ENCODE peak calls at places on chromosomes 3 and 15, in four cellular contexts. One of them, this sample, is unnamed. For H3K4me1, the result is how much of the 10 kb centered on the place peaks cover.

GRCh38 chr3:166444336-166444735 is 607.1 kb upstream of the BCHE start:
- DNase-seq in mammary epithelial cell: peak
- DNase-seq in breast epithelium: no peak
- DNase-seq in ovary: no peak
- DNase-seq in this sample: no peak

GRCh38 chr3:55000546-55000945 is 72.7 kb upstream of the LRTM1 start:
- DNase-seq in ovary: no peak
- DNase-seq in breast epithelium: no peak
- DNase-seq in mammary epithelial cell: peak
- DNase-seq in this sample: no peak

GRCh38 chr3:155282416-155283091 is 10.9 kb downstream of the STRIT1 start:
- DNase-seq in breast epithelium: no peak
- DNase-seq in mammary epithelial cell: no peak
- DNase-seq in ovary: no peak
- DNase-seq in this sample: no peak

GRCh38 chr3:13066236-13066635 is 7.0 kb downstream of the IQSEC1 start:
- DNase-seq in ovary: no peak
- DNase-seq in breast epithelium: no peak
- DNase-seq in mammary epithelial cell: no peak
- DNase-seq in this sample: no peak

GRCh38 chr15:63287109-63287508 is 9.7 kb downstream of the APH1B start:
- DNase-seq in mammary epithelial cell: no peak
- DNase-seq in breast epithelium: no peak
- DNase-seq in ovary: no peak
- DNase-seq in this sample: no peak

GRCh38 chr3:33791477-33792166 is 6.8 kb upstream of the PDCD6IP start:
- DNase-seq in breast epithelium: no peak
- DNase-seq in mammary epithelial cell: peak
- DNase-seq in ovary: no peak
- DNase-seq in this sample: no peak

GRCh38 chr15:52078876-52079700 is 33.5 kb downstream of the BCL2L10 start:
- DNase-seq in mammary epithelial cell: no peak
- DNase-seq in ovary: peak
- DNase-seq in breast epithelium: peak
- DNase-seq in this sample: peak

GRCh38 chr3:47645551-47645950 is 66.9 kb upstream of the CSPG5 start:
- DNase-seq in mammary epithelial cell: no peak
- DNase-seq in ovary: no peak
- DNase-seq in breast epithelium: no peak
- DNase-seq in this sample: no peak

GRCh38 chr3:3665961-3666640 is 133.1 kb upstream of the LRRN1 start:
- DNase-seq in mammary epithelial cell: no peak
- DNase-seq in ovary: no peak
- DNase-seq in breast epithelium: no peak
- DNase-seq in this sample: no peak

GRCh38 chr15:77420610-77421369 is at the start of gene HMG20A:
- DNase-seq in breast epithelium: peak
- DNase-seq in mammary epithelial cell: peak
- DNase-seq in ovary: peak
- DNase-seq in this sample: no peak

GRCh38 chr15:100170280-100170654 is 171.5 kb downstream of the ADAMTS17 start:
- DNase-seq in ovary: no peak
- DNase-seq in mammary epithelial cell: no peak
- DNase-seq in breast epithelium: no peak
- DNase-seq in this sample: no peak

GRCh38 chr3:41907330-41908073 is 54.4 kb downstream of the ULK4 start:
- DNase-seq in ovary: no peak
- DNase-seq in breast epithelium: no peak
- DNase-seq in mammary epithelial cell: peak
- DNase-seq in this sample: no peak

GRCh38 chr3:189430166-189430565 is 201.0 kb upstream of the TP63 start:
- DNase-seq in breast epithelium: no peak
- DNase-seq in ovary: no peak
- DNase-seq in mammary epithelial cell: no peak
- DNase-seq in this sample: no peak

GRCh38 chr15:36926422-36926815 is 173.9 kb downstream of the MEIS2 start:
- DNase-seq in ovary: no peak
- DNase-seq in mammary epithelial cell: no peak
- DNase-seq in breast epithelium: no peak
- DNase-seq in this sample: no peak

GRCh38 chr15:36921484-36922091 is 178.8 kb downstream of the MEIS2 start:
- DNase-seq in mammary epithelial cell: no peak
- DNase-seq in ovary: no peak
- DNase-seq in breast epithelium: no peak
- DNase-seq in this sample: no peak

GRCh38 chr15:36931434-36931833 is 168.9 kb downstream of the MEIS2 start:
- DNase-seq in ovary: no peak
- DNase-seq in breast epithelium: no peak
- DNase-seq in mammary epithelial cell: no peak
- DNase-seq in this sample: no peak

GRCh38 chr15:36924076-36924475 is 176.3 kb downstream of the MEIS2 start:
- DNase-seq in mammary epithelial cell: no peak
- DNase-seq in breast epithelium: no peak
- DNase-seq in ovary: no peak
- DNase-seq in this sample: no peak

DNA sequence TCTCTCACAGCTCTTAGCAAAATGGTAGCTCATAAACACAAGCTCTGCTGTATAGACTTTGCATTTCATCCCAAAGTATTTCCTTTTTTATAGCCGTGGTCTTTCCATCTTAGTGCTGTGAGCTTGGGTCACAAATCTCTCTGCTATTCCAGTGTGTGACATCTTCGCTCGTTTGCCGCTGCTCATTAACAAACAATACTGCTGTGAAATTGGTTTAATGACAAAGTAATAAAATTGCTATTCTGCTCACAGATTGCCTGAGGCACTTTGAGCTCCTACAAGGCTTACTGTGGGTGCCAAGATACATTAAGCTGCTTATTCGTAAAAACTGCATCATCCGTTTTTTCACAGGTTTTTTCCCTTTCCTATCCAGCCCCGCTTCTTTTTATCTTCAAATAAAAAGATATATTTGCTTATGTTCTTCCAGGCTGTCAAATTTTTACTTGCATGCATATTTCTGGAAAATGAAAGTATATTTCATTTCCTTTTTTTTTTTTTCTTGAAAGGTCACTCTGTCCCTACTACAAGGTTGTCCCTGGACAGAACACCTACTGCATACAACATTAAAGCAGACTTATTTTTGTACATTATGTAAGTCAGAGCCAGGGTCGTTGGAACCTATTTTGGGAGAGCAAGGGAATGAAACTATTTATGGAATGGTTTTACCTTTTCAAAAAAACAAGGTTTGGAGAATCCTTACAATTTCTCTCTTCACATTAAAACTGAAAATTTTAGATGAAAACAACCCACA is 174.5 kb downstream of the MEIS2 start:
- DNase-seq in breast epithelium: no peak
- DNase-seq in mammary epithelial cell: no peak
- DNase-seq in ovary: no peak
- DNase-seq in this sample: no peak
- H3K4me1 ChIP-seq in breast epithelium: under half
- H3K4me1 ChIP-seq in mammary epithelial cell: under half
- H3K4me1 ChIP-seq in ovary: under half
- H3K4me1 ChIP-seq in this sample: under half

DNA sequence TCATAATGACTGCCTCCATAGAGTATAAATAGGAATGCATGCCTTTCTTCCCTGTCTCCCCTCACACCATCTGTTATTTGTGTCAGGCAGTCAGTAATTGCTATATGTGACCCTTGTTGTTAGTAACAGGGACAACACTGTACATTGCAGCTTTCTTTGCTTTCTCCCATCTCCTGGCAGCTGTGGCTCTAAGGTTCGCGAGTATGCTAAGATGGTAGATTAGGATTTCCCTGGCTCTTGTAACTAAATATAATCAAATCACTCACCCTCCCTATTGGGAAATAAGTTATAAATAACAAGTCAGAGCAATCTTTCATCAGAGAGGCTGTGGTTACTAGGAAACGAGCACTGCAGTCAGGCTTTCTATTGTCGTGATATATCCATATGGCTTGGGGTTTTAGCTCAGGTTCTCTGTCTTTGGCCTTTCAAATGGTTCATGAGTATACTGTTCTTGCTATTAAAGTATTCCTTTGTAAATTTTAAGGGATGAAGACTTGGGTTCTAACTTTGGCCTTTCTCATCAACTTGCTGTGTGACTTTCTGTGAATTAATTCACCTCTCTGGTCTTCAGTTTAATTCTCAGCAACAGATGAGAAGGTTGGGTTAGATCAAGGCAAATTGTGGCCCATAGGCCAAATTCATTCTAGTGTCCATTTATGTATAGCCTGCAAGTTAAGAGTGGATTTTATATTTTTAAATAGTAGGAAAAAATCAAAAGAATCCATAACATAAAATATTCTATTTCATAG is 8.1 kb upstream of the MINDY4B start:
- DNase-seq in breast epithelium: no peak
- DNase-seq in mammary epithelial cell: no peak
- DNase-seq in ovary: no peak
- DNase-seq in this sample: no peak
- H3K27ac ChIP-seq in breast epithelium: no peak
- H3K27ac ChIP-seq in mammary epithelial cell: no peak
- H3K27ac ChIP-seq in ovary: no peak
- H3K27ac ChIP-seq in this sample: no peak

DNA sequence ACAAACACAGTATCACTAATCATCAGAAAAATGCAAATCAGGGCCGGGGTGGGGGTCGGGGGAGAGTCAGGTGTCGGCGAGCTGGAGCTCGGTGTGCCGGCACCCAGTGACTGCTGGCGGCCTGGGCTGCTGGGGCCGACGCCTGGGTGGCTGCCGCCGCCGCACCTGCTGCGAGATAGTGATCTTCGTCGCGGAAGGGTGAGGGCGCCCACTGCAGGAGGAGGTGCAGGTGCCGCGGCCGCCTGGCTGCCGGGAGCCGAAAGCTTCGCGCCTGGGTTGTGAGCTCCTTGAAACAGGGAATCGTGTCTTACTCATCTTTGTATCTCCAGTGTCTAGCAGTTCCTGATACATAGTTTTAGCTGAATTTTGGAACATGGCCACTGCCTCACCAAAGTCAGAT is 64.0 kb upstream of the CPOX start:
- DNase-seq in ovary: no peak
- DNase-seq in mammary epithelial cell: peak
- DNase-seq in breast epithelium: no peak
- DNase-seq in this sample: no peak
- TF ChIP-seq CTCF in ovary: no peak
- TF ChIP-seq CTCF in mammary epithelial cell: peak
- TF ChIP-seq CTCF in breast epithelium: no peak
- TF ChIP-seq CTCF in this sample: no peak

GRCh38 chr3:158728851-158729250 is 3.4 kb downstream of the RARRES1 start:
- DNase-seq in ovary: no peak
- DNase-seq in breast epithelium: no peak
- DNase-seq in mammary epithelial cell: no peak
- DNase-seq in this sample: no peak

GRCh38 chr3:158727499-158728377 is 4.5 kb downstream of the RARRES1 start:
- DNase-seq in breast epithelium: peak
- DNase-seq in ovary: peak
- DNase-seq in mammary epithelial cell: peak
- DNase-seq in this sample: no peak

GRCh38 chr3:158731938-158732855 is at the start of gene RARRES1:
- DNase-seq in ovary: peak
- DNase-seq in mammary epithelial cell: peak
- DNase-seq in breast epithelium: peak
- DNase-seq in this sample: no peak

GRCh38 chr3:158732856-158733200 is 571 bp upstream of the RARRES1 start:
- DNase-seq in breast epithelium: no peak
- DNase-seq in ovary: no peak
- DNase-seq in mammary epithelial cell: no peak
- DNase-seq in this sample: no peak

GRCh38 chr3:158731525-158731924 is 732 bp downstream of the RARRES1 start:
- DNase-seq in ovary: no peak
- DNase-seq in breast epithelium: no peak
- DNase-seq in mammary epithelial cell: no peak
- DNase-seq in this sample: no peak
- H3K4me1 ChIP-seq in ovary: under half
- H3K4me1 ChIP-seq in breast epithelium: under half
- H3K4me1 ChIP-seq in mammary epithelial cell: under half
- H3K4me1 ChIP-seq in this sample: under half

GRCh38 chr3:186967686-186968085 is 37.4 kb downstream of the ST6GAL1 start:
- DNase-seq in ovary: no peak
- DNase-seq in mammary epithelial cell: no peak
- DNase-seq in breast epithelium: no peak
- DNase-seq in this sample: no peak

GRCh38 chr3:186966406-186966805 is 36.1 kb downstream of the ST6GAL1 start:
- DNase-seq in mammary epithelial cell: no peak
- DNase-seq in ovary: no peak
- DNase-seq in breast epithelium: no peak
- DNase-seq in this sample: no peak

GRCh38 chr3:186973702-186974101 is 43.4 kb downstream of the ST6GAL1 start:
- DNase-seq in mammary epithelial cell: no peak
- DNase-seq in ovary: no peak
- DNase-seq in breast epithelium: no peak
- DNase-seq in this sample: no peak

GRCh38 chr3:186971578-186971977 is 41.3 kb downstream of the ST6GAL1 start:
- DNase-seq in mammary epithelial cell: no peak
- DNase-seq in ovary: no peak
- DNase-seq in breast epithelium: no peak
- DNase-seq in this sample: peak

GRCh38 chr3:186969607-186970006 is 39.3 kb downstream of the ST6GAL1 start:
- DNase-seq in ovary: no peak
- DNase-seq in mammary epithelial cell: no peak
- DNase-seq in breast epithelium: no peak
- DNase-seq in this sample: no peak
- H3K27ac ChIP-seq in ovary: no peak
- H3K27ac ChIP-seq in mammary epithelial cell: no peak
- H3K27ac ChIP-seq in breast epithelium: peak
- H3K27ac ChIP-seq in this sample: peak

GRCh38 chr3:171614318-171614967 is 154.2 kb upstream of the TNIK start:
- DNase-seq in breast epithelium: no peak
- DNase-seq in mammary epithelial cell: peak
- DNase-seq in ovary: peak
- DNase-seq in this sample: no peak
- TF ChIP-seq CTCF in breast epithelium: peak
- TF ChIP-seq CTCF in mammary epithelial cell: peak
- TF ChIP-seq CTCF in ovary: peak
- TF ChIP-seq CTCF in this sample: peak

GRCh38 chr15:76178321-76178720 is 118.5 kb downstream of the TMEM266 start:
- DNase-seq in breast epithelium: no peak
- DNase-seq in mammary epithelial cell: no peak
- DNase-seq in ovary: no peak
- DNase-seq in this sample: no peak
- H3K4me1 ChIP-seq in breast epithelium: under half
- H3K4me1 ChIP-seq in mammary epithelial cell: under half
- H3K4me1 ChIP-seq in ovary: under half
- H3K4me1 ChIP-seq in this sample: under half

DNA sequence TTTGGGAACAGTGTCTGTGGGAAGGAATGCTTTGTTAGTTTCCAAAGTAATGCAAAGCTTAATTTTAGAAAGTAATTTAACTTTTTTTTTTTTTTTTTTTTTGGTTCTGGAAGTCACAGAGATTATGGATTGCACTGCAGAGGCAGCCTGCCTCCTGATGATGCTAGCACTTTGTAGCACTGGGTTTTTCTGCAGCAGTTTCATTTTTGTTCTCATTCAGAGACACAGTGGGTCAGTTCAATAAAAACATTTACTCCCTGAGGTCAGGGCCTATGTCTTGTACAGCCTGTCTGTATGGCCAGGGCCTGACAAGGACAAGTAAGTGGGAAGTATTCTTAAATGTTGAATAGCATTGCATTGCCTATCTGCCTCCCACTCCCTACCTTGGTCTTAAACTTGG is 39.0 kb upstream of the NDUFB4 start:
- DNase-seq in ovary: no peak
- DNase-seq in breast epithelium: no peak
- DNase-seq in mammary epithelial cell: no peak
- DNase-seq in this sample: no peak
- H3K27ac ChIP-seq in ovary: no peak
- H3K27ac ChIP-seq in breast epithelium: no peak
- H3K27ac ChIP-seq in mammary epithelial cell: no peak
- H3K27ac ChIP-seq in this sample: peak